ENCODE peak calls at places on chromosome 16, in nine cellular contexts. One of them, this sample, is unnamed.

GRCh38 chr16:55655709-55656694 is at the start of gene SLC6A2:
- DNase-seq in dorsolateral prefrontal cortex: no peak
- DNase-seq in stomach: no peak
- DNase-seq in cardiac fibroblast: no peak
- DNase-seq in Peyer's patch: peak
- DNase-seq in fibroblast of lung: no peak
- DNase-seq in heart right ventricle: no peak
- DNase-seq in GM10248: no peak
- DNase-seq in progenitor cell of endocrine pancreas: peak
- DNase-seq in this sample: no peak

GRCh38 chr16:15778204-15778743 is 78.6 kb downstream of the MYH11 start:
- DNase-seq in GM10248: no peak
- DNase-seq in progenitor cell of endocrine pancreas: no peak
- DNase-seq in fibroblast of lung: no peak
- DNase-seq in heart right ventricle: no peak
- DNase-seq in Peyer's patch: no peak
- DNase-seq in cardiac fibroblast: no peak
- DNase-seq in stomach: no peak
- DNase-seq in dorsolateral prefrontal cortex: no peak
- DNase-seq in this sample: no peak

GRCh38 chr16:25051446-25052160 is 36.4 kb upstream of the ARHGAP17 start:
- DNase-seq in GM10248: no peak
- DNase-seq in Peyer's patch: no peak
- DNase-seq in progenitor cell of endocrine pancreas: no peak
- DNase-seq in fibroblast of lung: peak
- DNase-seq in heart right ventricle: no peak
- DNase-seq in stomach: no peak
- DNase-seq in dorsolateral prefrontal cortex: no peak
- DNase-seq in cardiac fibroblast: peak
- DNase-seq in this sample: no peak

GRCh38 chr16:710500-711075 is 4.3 kb upstream of the METRN start:
- DNase-seq in GM10248: no peak
- DNase-seq in stomach: no peak
- DNase-seq in heart right ventricle: no peak
- DNase-seq in cardiac fibroblast: no peak
- DNase-seq in fibroblast of lung: no peak
- DNase-seq in progenitor cell of endocrine pancreas: no peak
- DNase-seq in Peyer's patch: no peak
- DNase-seq in dorsolateral prefrontal cortex: no peak
- DNase-seq in this sample: no peak

GRCh38 chr16:12187939-12188673 is 211.6 kb downstream of the SNX29 start:
- DNase-seq in GM10248: no peak
- DNase-seq in stomach: no peak
- DNase-seq in cardiac fibroblast: no peak
- DNase-seq in progenitor cell of endocrine pancreas: no peak
- DNase-seq in Peyer's patch: no peak
- DNase-seq in dorsolateral prefrontal cortex: no peak
- DNase-seq in fibroblast of lung: no peak
- DNase-seq in heart right ventricle: no peak
- DNase-seq in this sample: no peak

GRCh38 chr16:48409839-48410610 is 24.8 kb upstream of the SIAH1 start:
- DNase-seq in Peyer's patch: peak
- DNase-seq in dorsolateral prefrontal cortex: no peak
- DNase-seq in progenitor cell of endocrine pancreas: no peak
- DNase-seq in cardiac fibroblast: peak
- DNase-seq in heart right ventricle: no peak
- DNase-seq in fibroblast of lung: peak
- DNase-seq in GM10248: no peak
- DNase-seq in stomach: peak
- DNase-seq in this sample: no peak

GRCh38 chr16:56625943-56626654 is 518 bp downstream of the MT1E start:
- DNase-seq in heart right ventricle: peak
- DNase-seq in dorsolateral prefrontal cortex: no peak
- DNase-seq in Peyer's patch: peak
- DNase-seq in stomach: no peak
- DNase-seq in GM10248: no peak
- DNase-seq in cardiac fibroblast: peak
- DNase-seq in fibroblast of lung: peak
- DNase-seq in progenitor cell of endocrine pancreas: no peak
- DNase-seq in this sample: no peak

GRCh38 chr16:50096791-50097190 is 31.0 kb downstream of the HEATR3 start:
- DNase-seq in cardiac fibroblast: peak
- DNase-seq in fibroblast of lung: peak
- DNase-seq in progenitor cell of endocrine pancreas: no peak
- DNase-seq in heart right ventricle: no peak
- DNase-seq in dorsolateral prefrontal cortex: no peak
- DNase-seq in Peyer's patch: no peak
- DNase-seq in GM10248: no peak
- DNase-seq in stomach: no peak
- DNase-seq in this sample: no peak

GRCh38 chr16:69924777-69925191 is 26.4 kb upstream of the CLEC18A start:
- DNase-seq in fibroblast of lung: peak
- DNase-seq in Peyer's patch: no peak
- DNase-seq in heart right ventricle: peak
- DNase-seq in dorsolateral prefrontal cortex: peak
- DNase-seq in GM10248: no peak
- DNase-seq in progenitor cell of endocrine pancreas: peak
- DNase-seq in cardiac fibroblast: peak
- DNase-seq in stomach: no peak
- DNase-seq in this sample: no peak

GRCh38 chr16:25912321-25912720 is 220.6 kb downstream of the HS3ST4 start:
- DNase-seq in cardiac fibroblast: no peak
- DNase-seq in stomach: no peak
- DNase-seq in GM10248: no peak
- DNase-seq in progenitor cell of endocrine pancreas: no peak
- DNase-seq in heart right ventricle: no peak
- DNase-seq in Peyer's patch: no peak
- DNase-seq in dorsolateral prefrontal cortex: no peak
- DNase-seq in fibroblast of lung: no peak
- DNase-seq in this sample: no peak

GRCh38 chr16:85446846-85447656 is 166.1 kb upstream of the GSE1 start:
- DNase-seq in heart right ventricle: no peak
- DNase-seq in GM10248: peak
- DNase-seq in fibroblast of lung: no peak
- DNase-seq in dorsolateral prefrontal cortex: no peak
- DNase-seq in progenitor cell of endocrine pancreas: no peak
- DNase-seq in Peyer's patch: peak
- DNase-seq in stomach: peak
- DNase-seq in cardiac fibroblast: no peak
- DNase-seq in this sample: no peak

GRCh38 chr16:11412175-11412904 is 67.1 kb downstream of the RMI2 start:
- DNase-seq in GM10248: no peak
- DNase-seq in Peyer's patch: no peak
- DNase-seq in stomach: no peak
- DNase-seq in fibroblast of lung: no peak
- DNase-seq in cardiac fibroblast: no peak
- DNase-seq in progenitor cell of endocrine pancreas: no peak
- DNase-seq in dorsolateral prefrontal cortex: no peak
- DNase-seq in heart right ventricle: no peak
- DNase-seq in this sample: no peak

GRCh38 chr16:62254847-62255246 is 218.6 kb upstream of the CDH8 start:
- DNase-seq in cardiac fibroblast: no peak
- DNase-seq in GM10248: no peak
- DNase-seq in Peyer's patch: no peak
- DNase-seq in dorsolateral prefrontal cortex: no peak
- DNase-seq in heart right ventricle: no peak
- DNase-seq in progenitor cell of endocrine pancreas: no peak
- DNase-seq in stomach: no peak
- DNase-seq in fibroblast of lung: no peak
- DNase-seq in this sample: no peak

GRCh38 chr16:62261760-62262159 is 225.5 kb upstream of the CDH8 start:
- DNase-seq in GM10248: no peak
- DNase-seq in Peyer's patch: no peak
- DNase-seq in heart right ventricle: no peak
- DNase-seq in stomach: no peak
- DNase-seq in fibroblast of lung: no peak
- DNase-seq in cardiac fibroblast: no peak
- DNase-seq in progenitor cell of endocrine pancreas: no peak
- DNase-seq in dorsolateral prefrontal cortex: no peak
- DNase-seq in this sample: no peak

GRCh38 chr16:62253926-62254325 is 217.7 kb upstream of the CDH8 start:
- DNase-seq in stomach: no peak
- DNase-seq in cardiac fibroblast: no peak
- DNase-seq in dorsolateral prefrontal cortex: no peak
- DNase-seq in GM10248: no peak
- DNase-seq in Peyer's patch: no peak
- DNase-seq in heart right ventricle: no peak
- DNase-seq in progenitor cell of endocrine pancreas: no peak
- DNase-seq in fibroblast of lung: no peak
- DNase-seq in this sample: no peak

DNA sequence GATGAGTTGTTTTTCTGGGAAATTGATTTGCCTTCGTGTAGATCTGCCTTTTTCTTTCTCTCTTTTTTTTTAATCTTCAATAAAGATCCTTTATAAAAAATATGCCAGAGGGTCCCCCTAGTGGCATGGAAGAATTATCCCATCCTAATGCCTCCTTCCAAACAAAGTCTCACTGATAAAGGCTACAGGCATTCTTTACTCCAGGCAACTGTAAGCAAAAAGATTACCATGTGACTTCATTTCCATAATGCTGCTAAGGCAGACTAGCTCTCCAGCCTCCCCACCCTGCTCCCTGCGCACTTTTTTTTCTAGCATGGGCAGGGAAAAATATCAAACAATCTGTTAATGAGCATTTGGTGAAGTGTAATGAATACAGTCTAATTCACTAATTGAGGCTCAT is 220.2 kb upstream of the CDH8 start:
- DNase-seq in cardiac fibroblast: no peak
- DNase-seq in progenitor cell of endocrine pancreas: no peak
- DNase-seq in Peyer's patch: no peak
- DNase-seq in GM10248: no peak
- DNase-seq in heart right ventricle: no peak
- DNase-seq in fibroblast of lung: no peak
- DNase-seq in dorsolateral prefrontal cortex: no peak
- DNase-seq in stomach: no peak
- DNase-seq in this sample: no peak
- TF ChIP-seq CTCF in cardiac fibroblast: no peak
- TF ChIP-seq CTCF in progenitor cell of endocrine pancreas: peak
- TF ChIP-seq CTCF in Peyer's patch: no peak
- TF ChIP-seq CTCF in GM10248: no peak
- TF ChIP-seq CTCF in heart right ventricle: no peak
- TF ChIP-seq CTCF in fibroblast of lung: no peak
- TF ChIP-seq CTCF in dorsolateral prefrontal cortex: peak
- TF ChIP-seq CTCF in stomach: no peak
- TF ChIP-seq CTCF in this sample: peak

GRCh38 chr16:87185313-87185712 is 131.9 kb downstream of the C16orf95 start:
- DNase-seq in Peyer's patch: no peak
- DNase-seq in GM10248: no peak
- DNase-seq in fibroblast of lung: no peak
- DNase-seq in cardiac fibroblast: no peak
- DNase-seq in heart right ventricle: no peak
- DNase-seq in stomach: no peak
- DNase-seq in dorsolateral prefrontal cortex: no peak
- DNase-seq in progenitor cell of endocrine pancreas: no peak
- DNase-seq in this sample: no peak
- TF ChIP-seq CTCF in Peyer's patch: no peak
- TF ChIP-seq CTCF in GM10248: no peak
- TF ChIP-seq CTCF in fibroblast of lung: no peak
- TF ChIP-seq CTCF in cardiac fibroblast: no peak
- TF ChIP-seq CTCF in heart right ventricle: no peak
- TF ChIP-seq CTCF in stomach: no peak
- TF ChIP-seq CTCF in dorsolateral prefrontal cortex: no peak
- TF ChIP-seq CTCF in progenitor cell of endocrine pancreas: no peak
- TF ChIP-seq CTCF in this sample: peak

GRCh38 chr16:82152192-82152591 is 17.8 kb downstream of the MPHOSPH6 start:
- DNase-seq in fibroblast of lung: peak
- DNase-seq in Peyer's patch: no peak
- DNase-seq in dorsolateral prefrontal cortex: no peak
- DNase-seq in cardiac fibroblast: no peak
- DNase-seq in heart right ventricle: no peak
- DNase-seq in GM10248: no peak
- DNase-seq in progenitor cell of endocrine pancreas: no peak
- DNase-seq in stomach: no peak
- DNase-seq in this sample: no peak

GRCh38 chr16:82152641-82153094 is 17.4 kb downstream of the MPHOSPH6 start:
- DNase-seq in stomach: no peak
- DNase-seq in Peyer's patch: no peak
- DNase-seq in heart right ventricle: no peak
- DNase-seq in progenitor cell of endocrine pancreas: no peak
- DNase-seq in GM10248: no peak
- DNase-seq in cardiac fibroblast: peak
- DNase-seq in fibroblast of lung: peak
- DNase-seq in dorsolateral prefrontal cortex: no peak
- DNase-seq in this sample: no peak

GRCh38 chr16:82160226-82160625 is 9.8 kb downstream of the MPHOSPH6 start:
- DNase-seq in heart right ventricle: no peak
- DNase-seq in progenitor cell of endocrine pancreas: no peak
- DNase-seq in Peyer's patch: no peak
- DNase-seq in fibroblast of lung: no peak
- DNase-seq in cardiac fibroblast: no peak
- DNase-seq in GM10248: no peak
- DNase-seq in dorsolateral prefrontal cortex: no peak
- DNase-seq in stomach: no peak
- DNase-seq in this sample: no peak

GRCh38 chr16:82156761-82157654 is 13.0 kb downstream of the MPHOSPH6 start:
- DNase-seq in progenitor cell of endocrine pancreas: no peak
- DNase-seq in heart right ventricle: no peak
- DNase-seq in GM10248: no peak
- DNase-seq in Peyer's patch: no peak
- DNase-seq in fibroblast of lung: peak
- DNase-seq in stomach: no peak
- DNase-seq in dorsolateral prefrontal cortex: no peak
- DNase-seq in cardiac fibroblast: peak
- DNase-seq in this sample: no peak

GRCh38 chr16:82157836-82158235 is 12.2 kb downstream of the MPHOSPH6 start:
- DNase-seq in Peyer's patch: no peak
- DNase-seq in fibroblast of lung: peak
- DNase-seq in heart right ventricle: no peak
- DNase-seq in GM10248: no peak
- DNase-seq in progenitor cell of endocrine pancreas: no peak
- DNase-seq in cardiac fibroblast: no peak
- DNase-seq in stomach: no peak
- DNase-seq in dorsolateral prefrontal cortex: no peak
- DNase-seq in this sample: no peak
- TF ChIP-seq CTCF in Peyer's patch: no peak
- TF ChIP-seq CTCF in fibroblast of lung: no peak
- TF ChIP-seq CTCF in heart right ventricle: no peak
- TF ChIP-seq CTCF in GM10248: no peak
- TF ChIP-seq CTCF in progenitor cell of endocrine pancreas: no peak
- TF ChIP-seq CTCF in cardiac fibroblast: no peak
- TF ChIP-seq CTCF in stomach: no peak
- TF ChIP-seq CTCF in dorsolateral prefrontal cortex: no peak
- TF ChIP-seq CTCF in this sample: no peak

DNA sequence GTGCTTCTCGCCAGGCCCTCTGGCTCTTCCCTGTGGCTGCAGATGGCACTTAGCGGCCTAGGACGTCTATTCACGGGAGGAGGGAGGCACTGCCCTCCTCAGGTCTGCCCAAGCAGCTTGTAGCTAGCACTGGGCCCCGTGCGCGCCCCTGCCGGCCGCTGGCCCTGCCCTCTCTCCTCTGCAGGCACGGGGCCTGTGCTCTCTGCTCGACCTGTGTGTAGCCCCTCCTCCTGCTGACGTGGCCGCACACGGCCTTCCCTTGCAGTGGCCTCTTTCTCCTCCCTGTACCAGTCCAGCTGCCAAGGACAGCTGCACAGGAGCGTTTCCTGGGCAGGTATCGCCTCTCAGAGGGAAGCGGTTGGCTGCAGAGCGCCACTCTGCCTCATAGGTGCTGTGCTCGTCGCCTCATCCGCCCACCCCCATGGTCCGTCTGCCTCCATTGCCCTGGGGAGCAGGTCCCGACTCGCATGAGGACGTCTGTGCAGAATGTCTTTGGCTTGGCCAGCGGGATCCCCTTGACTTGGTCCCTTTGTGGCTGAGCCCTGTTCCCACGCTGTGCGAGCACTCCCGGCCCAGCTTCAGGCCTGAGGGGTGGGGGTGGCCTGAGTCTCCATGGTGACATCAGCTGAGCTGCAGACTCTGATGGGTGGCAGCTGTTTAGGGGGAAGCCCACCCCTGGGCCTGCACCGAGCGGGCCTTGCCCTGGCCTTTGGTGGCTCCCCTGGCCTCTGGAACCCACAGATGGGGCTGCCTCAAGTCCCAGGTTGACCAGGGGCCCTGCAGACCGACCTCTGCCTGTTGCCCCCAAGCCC is 34.6 kb downstream of the TSC2 start:
- DNase-seq in fibroblast of lung: peak
- DNase-seq in progenitor cell of endocrine pancreas: no peak
- DNase-seq in dorsolateral prefrontal cortex: peak
- DNase-seq in cardiac fibroblast: peak
- DNase-seq in stomach: peak
- DNase-seq in Peyer's patch: no peak
- DNase-seq in GM10248: no peak
- DNase-seq in heart right ventricle: peak
- DNase-seq in this sample: no peak
- TF ChIP-seq CTCF in fibroblast of lung: no peak
- TF ChIP-seq CTCF in progenitor cell of endocrine pancreas: no peak
- TF ChIP-seq CTCF in dorsolateral prefrontal cortex: no peak
- TF ChIP-seq CTCF in cardiac fibroblast: no peak
- TF ChIP-seq CTCF in stomach: no peak
- TF ChIP-seq CTCF in Peyer's patch: no peak
- TF ChIP-seq CTCF in GM10248: no peak
- TF ChIP-seq CTCF in heart right ventricle: no peak
- TF ChIP-seq CTCF in this sample: no peak

This sample was measured in D721Med.